ENCODE peak calls at places on chromosomes 11 and 22, in four cellular contexts. A is heart right ventricle, G is AG04450, Y is cardiac fibroblast. D is an unnamed sample.

GRCh38 chr11:60844870-60845221 is 2.9 kb downstream of the CCDC86 start:
- DNase-seq in G (no peak), Y (no peak), A (no peak), D (no peak)

GRCh38 chr11:102572537-102573220 is 42.1 kb upstream of the MMP7 start:
- DNase-seq in Y (peak), G (no peak), A (no peak), D (no peak)

GRCh38 chr22:37325024-37325395 is 42.7 kb downstream of the CYTH4 start:
- DNase-seq in A (no peak), Y (no peak), G (no peak), D (no peak)

GRCh38 chr11:5071815-5072214 is 2.4 kb downstream of the OR52E1 start:
- DNase-seq in A (no peak), Y (no peak), G (no peak), D (no peak)

GRCh38 chr22:37684803-37685615 is 1.1 kb upstream of the NOL12 start:
- DNase-seq in Y (no peak), A (no peak), G (no peak), D (no peak)

GRCh38 chr22:49550766-49551362 is 276.8 kb downstream of the BRD1 start:
- DNase-seq in A (no peak), Y (no peak), G (no peak), D (no peak)

GRCh38 chr11:2703487-2704141 is 3.8 kb upstream of the KCNQ1OT1 start:
- DNase-seq in G (no peak), Y (no peak), A (no peak), D (no peak)

GRCh38 chr11:62805044-62805892 is at the start of gene NXF1:
- DNase-seq in Y (peak), A (peak), G (peak), D (peak)

GRCh38 chr11:46557684-46558151 is 36.1 kb downstream of the AMBRA1 start:
- DNase-seq in G (no peak), A (no peak), Y (peak), D (no peak)

GRCh38 chr11:113728814-113729213 is 22.7 kb upstream of the TMPRSS5 start:
- DNase-seq in Y (no peak), G (no peak), A (no peak), D (no peak)

GRCh38 chr11:76237914-76238313 is 31.6 kb upstream of the WNT11 start:
- DNase-seq in A (no peak), Y (peak), G (no peak), D (peak)

GRCh38 chr11:69014084-69014935 is 1.3 kb upstream of the MRGPRF start:
- DNase-seq in A (peak), G (peak), Y (no peak), D (no peak)

GRCh38 chr11:75499423-75500305 is 26.1 kb downstream of the GDPD5 start:
- DNase-seq in A (no peak), Y (peak), G (peak), D (peak)

GRCh38 chr11:1746516-1746931 is 3.9 kb downstream of the IFITM10 start:
- DNase-seq in Y (no peak), G (no peak), A (peak), D (no peak)

GRCh38 chr11:23866641-23867040 is 630.2 kb upstream of the LUZP2 start:
- DNase-seq in A (no peak), G (no peak), Y (peak), D (no peak)

GRCh38 chr11:83056204-83056603 is 15.5 kb downstream of the RAB30 start:
- DNase-seq in A (no peak), G (no peak), Y (peak), D (no peak)

GRCh38 chr11:83057721-83058120 is 14.0 kb downstream of the RAB30 start:
- DNase-seq in A (no peak), G (no peak), Y (no peak), D (no peak)

GRCh38 chr11:83054001-83054400 is 17.7 kb downstream of the RAB30 start:
- DNase-seq in G (no peak), Y (no peak), A (no peak), D (no peak)

GRCh38 chr11:83051760-83052671 is 19.7 kb downstream of the RAB30 start:
- DNase-seq in A (peak), Y (peak), G (peak), D (peak)

GRCh38 chr11:83054904-83055380 is 16.8 kb downstream of the RAB30 start:
- DNase-seq in G (no peak), Y (no peak), A (no peak), D (no peak)
- H3K4me3 ChIP-seq in G (no peak), Y (no peak), A (no peak), D (no peak)

DNA sequence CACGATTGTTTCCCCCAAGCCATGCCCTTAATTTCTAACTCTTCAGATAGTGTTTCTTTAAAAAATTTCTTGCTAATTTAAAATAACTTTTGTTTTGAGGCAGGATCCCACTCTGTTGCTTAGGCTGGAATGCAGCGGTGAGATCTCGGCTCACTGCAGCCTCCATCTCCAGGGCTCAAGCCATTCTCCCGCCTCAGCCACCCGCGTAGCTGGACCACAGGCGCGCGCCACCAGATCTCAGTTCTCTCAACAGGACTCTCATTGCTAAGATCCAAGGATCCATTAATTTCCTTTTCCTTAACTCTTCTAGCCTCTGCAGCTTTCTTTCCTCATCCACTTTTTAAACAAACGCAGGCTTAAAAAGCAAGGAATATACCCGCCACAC is 323 bp upstream of the MED17 start:
- DNase-seq in A (no peak), G (peak), Y (no peak), D (no peak)
- TF ChIP-seq CTCF in A (peak), G (no peak), Y (no peak), D (no peak)

GRCh38 chr11:579830-580601 is 3.7 kb downstream of the PHRF1 start:
- DNase-seq in Y (peak), A (no peak), G (no peak), D (no peak)
- H3K4me3 ChIP-seq in Y (no peak), A (no peak), G (no peak), D (no peak)

DNA sequence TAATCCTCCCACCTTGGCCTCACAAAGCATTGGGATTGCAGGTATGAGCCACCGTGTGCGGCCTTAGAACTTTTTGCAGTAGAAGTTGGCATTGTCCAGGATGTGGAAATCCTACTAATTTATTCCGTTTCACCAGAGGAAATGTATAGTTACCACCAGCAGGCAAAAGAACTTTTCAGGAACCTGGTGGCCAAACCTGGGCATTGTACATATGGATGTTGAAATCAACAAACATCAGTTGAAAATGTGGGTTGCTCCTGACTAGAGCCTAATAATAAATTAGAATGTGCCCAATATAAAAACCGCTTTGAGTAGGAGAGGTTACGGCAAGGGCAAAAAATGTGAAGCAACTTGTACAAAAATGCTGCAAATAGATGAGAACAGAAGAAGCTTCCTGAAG is 40.7 kb upstream of the XBP1 start:
- DNase-seq in G (no peak), A (no peak), Y (no peak), D (no peak)
- TF ChIP-seq CTCF in G (peak), A (no peak), Y (no peak), D (no peak)

GRCh38 chr11:15057352-15057751 is 16.0 kb upstream of the CALCB start:
- DNase-seq in Y (no peak), G (no peak), A (no peak), D (no peak)
- H3K4me3 ChIP-seq in Y (no peak), G (no peak), A (no peak), D (no peak)

GRCh38 chr11:34363363-34364084 is 5.7 kb upstream of the ABTB2 start:
- DNase-seq in A (no peak), Y (no peak), G (no peak), D (no peak)

GRCh38 chr11:34364102-34364501 is 6.3 kb upstream of the ABTB2 start:
- DNase-seq in Y (peak), A (no peak), G (no peak), D (no peak)

DNA sequence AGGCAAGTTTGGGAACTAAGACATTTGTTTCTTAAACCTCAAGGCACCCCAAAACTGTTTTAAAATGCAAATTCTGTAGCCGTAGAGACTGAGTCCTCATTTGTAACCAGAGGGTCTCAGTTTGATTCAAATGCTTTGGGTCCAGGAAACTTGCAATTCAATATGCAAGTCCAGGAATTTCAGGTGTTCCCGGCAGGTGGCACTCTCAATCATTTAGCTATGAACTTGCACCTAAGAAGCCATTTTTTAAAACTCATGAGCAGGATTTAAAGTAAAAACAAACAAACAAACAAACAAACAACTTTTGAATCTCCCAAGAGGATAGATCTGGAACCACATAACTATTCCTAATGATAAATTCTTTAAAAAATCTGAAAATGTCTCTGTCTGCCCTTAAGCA is 8.7 kb upstream of the ABTB2 start:
- DNase-seq in G (no peak), Y (peak), A (no peak), D (no peak)
- TF ChIP-seq CTCF in G (no peak), Y (no peak), A (no peak), D (no peak)

D was measured in HFF-Myc.